ENCODE peak calls at places on chromosomes 12 and 14, in seven cellular contexts. Q, R, C, H, S, B and N are unnamed samples. For H3K4me1, the result is how much of the 10 kb centered on the place peaks cover.

GRCh38 chr14:85529803-85530574 is at the start of gene FLRT2:
- DNase-seq in B (peak), S (no peak), R (no peak), Q (no peak), C (no peak), H (peak), N (peak)

GRCh38 chr14:21723431-21724045 is 49.9 kb upstream of the OR4E1 start:
- DNase-seq in R (no peak), H (peak), B (no peak), C (no peak), Q (peak), S (no peak), N (no peak)

GRCh38 chr12:100213016-100213891 is 12.6 kb downstream of the ACTR6 start:
- DNase-seq in R (no peak), B (no peak), C (no peak), H (no peak), Q (no peak), S (no peak), N (no peak)

GRCh38 chr12:124828264-124829007 is 35.2 kb downstream of the SCARB1 start:
- DNase-seq in R (no peak), Q (peak), C (no peak), H (peak), B (peak), S (no peak), N (no peak)

GRCh38 chr14:65531148-65531547 is 118.6 kb downstream of the FUT8 start:
- DNase-seq in C (no peak), Q (no peak), S (no peak), H (no peak), B (no peak), R (no peak), N (no peak)

GRCh38 chr14:71113376-71113775 is 206.1 kb downstream of the PCNX1 start:
- DNase-seq in Q (no peak), S (no peak), H (no peak), B (no peak), C (no peak), R (no peak), N (no peak)

GRCh38 chr14:64478634-64479250 is 13.4 kb downstream of the AKAP5 start:
- DNase-seq in C (no peak), R (no peak), Q (no peak), H (peak), B (no peak), S (no peak), N (no peak)

GRCh38 chr12:127230843-127231260 is 1036.1 kb upstream of the TMEM132C start:
- DNase-seq in B (no peak), C (no peak), H (no peak), Q (no peak), S (no peak), R (no peak), N (peak)

GRCh38 chr14:101111620-101112290 is 208.2 kb upstream of the RTL1 start:
- DNase-seq in H (no peak), B (peak), Q (no peak), C (no peak), S (no peak), R (no peak), N (no peak)

GRCh38 chr14:68969278-68969677 is 9.8 kb downstream of the ACTN1 start:
- DNase-seq in C (no peak), R (no peak), Q (no peak), S (no peak), B (no peak), H (no peak), N (no peak)

GRCh38 chr14:36069535-36069900 is 107.0 kb downstream of the PTCSC3 start:
- DNase-seq in B (no peak), H (peak), S (no peak), Q (no peak), C (no peak), R (no peak), N (no peak)

DNA sequence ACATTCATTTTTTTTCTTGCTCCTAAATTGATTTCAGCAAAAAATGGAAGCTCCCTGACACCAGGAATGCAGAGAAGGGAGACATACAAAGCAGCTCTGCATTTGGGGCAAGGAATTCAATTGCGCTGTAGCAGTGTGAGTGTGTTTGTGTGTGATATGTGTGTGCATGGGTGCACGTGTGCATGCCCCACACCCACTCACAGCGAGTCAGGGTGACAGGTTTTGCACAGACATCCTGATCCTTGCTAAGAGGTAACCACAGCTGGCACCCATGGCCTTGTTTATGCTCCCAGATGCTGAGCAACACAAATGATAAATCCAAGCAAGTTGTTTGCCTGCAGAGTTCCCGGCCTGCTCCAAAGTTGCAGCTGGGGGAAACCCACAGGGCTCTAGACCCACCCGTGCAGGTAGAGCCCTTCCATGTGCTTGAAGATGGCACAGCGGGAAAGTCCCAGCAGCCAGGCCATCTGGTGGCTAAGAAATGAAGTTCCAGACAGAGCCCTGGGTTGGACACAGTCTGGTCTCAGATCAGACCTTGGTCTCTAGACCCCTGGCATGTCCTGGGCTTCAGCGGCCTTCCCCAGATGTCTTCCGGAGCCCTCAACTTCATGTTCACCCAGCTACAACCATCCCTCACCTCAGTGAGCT is 25.8 kb upstream of the BDKRB2 start:
- DNase-seq in C (no peak), R (no peak), S (no peak), Q (no peak), B (no peak), H (no peak), N (no peak)
- TF ChIP-seq CTCF in C (no peak), R (no peak), S (no peak), Q (no peak), B (no peak), H (no peak), N (no peak)

DNA sequence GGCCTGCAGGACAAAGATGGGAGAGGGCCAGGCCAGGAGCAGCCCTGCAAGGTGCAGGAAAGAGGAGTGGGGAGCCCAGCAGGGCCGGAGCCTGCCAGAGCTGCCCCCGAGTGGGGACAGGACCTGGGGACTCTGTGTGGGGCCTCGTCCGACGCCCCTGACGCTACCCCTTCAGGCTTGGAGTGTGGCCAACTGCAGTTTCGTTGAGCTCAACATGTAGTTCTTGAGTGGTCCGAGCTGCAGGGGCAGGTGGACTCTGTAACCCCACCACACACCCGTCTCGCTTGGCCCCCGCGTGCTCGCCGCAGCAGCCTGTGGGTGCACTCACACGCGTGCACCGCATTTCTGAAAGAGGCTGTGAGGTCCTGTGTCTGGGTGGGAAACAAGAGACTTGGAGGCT is 2.0 kb downstream of the ASPG start:
- DNase-seq in H (no peak), Q (peak), B (no peak), C (no peak), R (no peak), S (no peak), N (no peak)
- H3K4me1 ChIP-seq in H (under half), Q (under half), B (under half), C (under half), R (under half), S (under half), N (under half)

GRCh38 chr12:54369597-54370217 is 5.4 kb upstream of the GPR84 start:
- DNase-seq in B (no peak), C (no peak), S (no peak), R (no peak), H (no peak), Q (no peak), N (no peak)
- TF ChIP-seq POLR2A in B (no peak), C (no peak), S (no peak), R (no peak), H (no peak), Q (no peak), N (no peak)

DNA sequence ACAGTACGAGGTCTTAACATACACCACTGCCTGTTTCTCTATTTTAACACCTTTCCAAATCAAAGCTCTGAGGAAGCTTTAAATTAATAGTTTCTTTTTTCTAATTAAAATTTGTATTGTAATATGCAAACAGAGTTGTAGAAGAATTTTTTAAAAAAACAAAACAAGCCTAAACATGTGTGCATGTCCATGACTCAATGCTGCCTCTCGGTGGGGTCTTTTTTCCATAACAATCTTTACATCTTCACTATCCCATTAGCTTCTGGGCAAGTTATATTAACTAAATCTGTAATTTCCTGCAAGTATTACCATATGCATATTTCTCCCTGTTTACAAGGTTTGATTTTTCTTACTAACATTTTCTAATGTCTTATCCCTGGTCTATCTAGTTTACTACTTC is 143.9 kb upstream of the NAV3 start:
- DNase-seq in S (no peak), B (no peak), Q (no peak), R (no peak), C (no peak), H (no peak), N (no peak)
- TF ChIP-seq CTCF in S (no peak), B (no peak), Q (no peak), R (no peak), C (no peak), H (no peak), N (no peak)

GRCh38 chr12:94592080-94592479 is 58.3 kb downstream of the TMCC3 start:
- DNase-seq in Q (no peak), R (no peak), S (no peak), C (no peak), B (no peak), H (no peak), N (no peak)
- H3K4me1 ChIP-seq in Q (under half), R (under half), S (half or more), C (under half), B (under half), H (under half), N (half or more)

GRCh38 chr12:103391103-103391502 is 104.7 kb downstream of the C12orf42 start:
- DNase-seq in S (no peak), Q (no peak), C (no peak), H (no peak), R (no peak), B (no peak), N (no peak)
- TF ChIP-seq POLR2A in S (no peak), Q (no peak), C (no peak), H (no peak), R (no peak), B (no peak), N (no peak)

GRCh38 chr12:62584619-62585018 is 118.0 kb downstream of the MON2 start:
- DNase-seq in S (no peak), R (no peak), Q (no peak), B (no peak), H (no peak), C (no peak), N (no peak)

GRCh38 chr12:62576503-62576902 is 109.9 kb downstream of the MON2 start:
- DNase-seq in Q (no peak), H (no peak), B (no peak), C (no peak), R (no peak), S (no peak), N (no peak)

GRCh38 chr12:62581288-62582064 is 114.8 kb downstream of the MON2 start:
- DNase-seq in Q (no peak), H (peak), R (no peak), S (no peak), B (no peak), C (no peak), N (no peak)

GRCh38 chr12:62586850-62587249 is 120.2 kb downstream of the MON2 start:
- DNase-seq in R (no peak), B (no peak), H (no peak), C (no peak), S (no peak), Q (no peak), N (no peak)

GRCh38 chr12:62582065-62582366 is 115.4 kb downstream of the MON2 start:
- DNase-seq in B (no peak), Q (no peak), R (no peak), S (no peak), C (no peak), H (no peak), N (no peak)
- TF ChIP-seq CTCF in B (no peak), Q (no peak), R (no peak), S (no peak), C (no peak), H (peak), N (no peak)

GRCh38 chr12:53192531-53193021 is 11.9 kb upstream of the CSAD start:
- DNase-seq in S (no peak), Q (no peak), R (no peak), H (no peak), C (peak), B (no peak), N (no peak)

GRCh38 chr12:53191096-53191884 is 10.6 kb upstream of the CSAD start:
- DNase-seq in Q (no peak), S (no peak), C (peak), R (no peak), H (no peak), B (no peak), N (no peak)

GRCh38 chr12:53191885-53192530 is 11.3 kb upstream of the CSAD start:
- DNase-seq in Q (no peak), H (no peak), S (no peak), B (no peak), C (peak), R (no peak), N (no peak)

GRCh38 chr12:53193953-53194716 is 12.9 kb downstream of the ITGB7 start:
- DNase-seq in H (no peak), C (peak), B (no peak), R (no peak), Q (no peak), S (no peak), N (no peak)

GRCh38 chr12:53193040-53193439 is 12.3 kb upstream of the CSAD start:
- DNase-seq in C (peak), S (no peak), H (no peak), Q (no peak), R (no peak), B (no peak), N (no peak)
- H3K4me1 ChIP-seq in C (under half), S (under half), H (under half), Q (under half), R (under half), B (under half), N (under half)

DNA sequence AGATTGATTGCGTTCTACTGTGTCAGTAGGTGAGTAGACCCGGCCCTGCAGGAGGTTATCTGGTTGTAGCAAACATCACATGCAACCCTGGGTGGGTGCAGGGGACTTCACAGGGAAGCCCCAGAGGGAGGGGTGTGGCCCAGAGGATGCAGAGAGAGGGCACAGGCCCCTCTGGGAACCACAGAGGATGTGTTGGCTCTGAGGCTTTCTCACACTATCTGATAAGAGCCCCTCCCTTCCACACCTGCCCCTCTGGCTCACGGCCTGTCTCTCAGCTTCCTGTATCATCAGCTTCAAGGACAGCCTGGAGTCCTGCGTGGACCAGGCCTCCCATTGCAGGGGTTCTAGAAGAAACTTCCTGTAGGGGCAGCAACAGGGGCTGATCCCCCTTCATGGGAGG is 101.9 kb downstream of the RIN3 start:
- DNase-seq in B (no peak), Q (no peak), C (no peak), H (no peak), S (no peak), R (peak), N (no peak)
- TF ChIP-seq POLR2A in B (no peak), Q (no peak), C (no peak), H (no peak), S (no peak), R (no peak), N (no peak)